ENCODE peak calls at places on chromosomes 11 and 22, in six cellular contexts. F, R, K, D, Y and Z are unnamed samples.
A peak's percentile ranks its signal among the peaks of the same experiment; 100 is the strongest.

GRCh38 chr11:94854770-94855633 is 86.8 kb downstream of the AMOTL1 start:
- DNase-seq in K (peak; percentile 73), D (no peak), F (no peak), Y (no peak), R (no peak), Z (no peak)

GRCh38 chr11:82802710-82803109 is 69.0 kb upstream of the FAM181B start:
- DNase-seq in F (no peak), Y (no peak), K (no peak), R (no peak), D (no peak), Z (no peak)

GRCh38 chr11:128503231-128503991 is 83.9 kb downstream of the ETS1 start:
- DNase-seq in K (no peak), Y (no peak), F (no peak), D (no peak), R (no peak), Z (no peak)

GRCh38 chr11:8649361-8649760 is 33.1 kb downstream of the TRIM66 start:
- DNase-seq in K (no peak), R (no peak), D (no peak), F (no peak), Y (no peak), Z (no peak)

GRCh38 chr11:1502168-1502955 is 15.8 kb upstream of the MOB2 start:
- DNase-seq in R (no peak), F (no peak), K (no peak), Y (no peak), D (no peak), Z (no peak)

GRCh38 chr11:59754494-59754858 is 700 bp upstream of the STX3 start:
- DNase-seq in D (peak; percentile 7), R (no peak), Y (peak; percentile 17), K (no peak), F (no peak), Z (no peak)

GRCh38 chr22:50545522-50546325 is at the start of gene KLHDC7B:
- DNase-seq in R (no peak), Y (no peak), F (no peak), D (no peak), K (no peak), Z (no peak)

GRCh38 chr22:49976439-49977175 is 16.0 kb downstream of the PIM3 start:
- DNase-seq in D (no peak), K (no peak), R (peak; percentile 26), Y (no peak), F (peak; percentile 69), Z (no peak)

GRCh38 chr11:71064183-71064582 is 188.2 kb downstream of the SHANK2 start:
- DNase-seq in R (no peak), D (no peak), Y (no peak), F (no peak), K (no peak), Z (no peak)

GRCh38 chr11:64870176-64870892 is 8.1 kb downstream of the EHD1 start:
- DNase-seq in D (no peak), Y (no peak), K (peak; percentile 67), R (no peak), F (no peak), Z (peak; percentile 81)
- H3K36me3 ChIP-seq in D (no peaks in the 10 kb centered on the region), Y (no peaks in the 10 kb centered on the region), K (peaks cover 49% of the 10 kb centered on the region), R (peaks cover 53% of the 10 kb centered on the region), F (peaks cover 17% of the 10 kb centered on the region), Z (peaks cover 5% of the 10 kb centered on the region)

GRCh38 chr11:85137597-85137996 is 489.5 kb downstream of the DLG2 start:
- DNase-seq in F (no peak), R (no peak), Y (no peak), K (no peak), D (peak; percentile 6), Z (no peak)

GRCh38 chr11:85133636-85134035 is 493.5 kb downstream of the DLG2 start:
- DNase-seq in F (no peak), D (no peak), K (no peak), Y (peak; percentile 11), R (no peak), Z (no peak)

DNA sequence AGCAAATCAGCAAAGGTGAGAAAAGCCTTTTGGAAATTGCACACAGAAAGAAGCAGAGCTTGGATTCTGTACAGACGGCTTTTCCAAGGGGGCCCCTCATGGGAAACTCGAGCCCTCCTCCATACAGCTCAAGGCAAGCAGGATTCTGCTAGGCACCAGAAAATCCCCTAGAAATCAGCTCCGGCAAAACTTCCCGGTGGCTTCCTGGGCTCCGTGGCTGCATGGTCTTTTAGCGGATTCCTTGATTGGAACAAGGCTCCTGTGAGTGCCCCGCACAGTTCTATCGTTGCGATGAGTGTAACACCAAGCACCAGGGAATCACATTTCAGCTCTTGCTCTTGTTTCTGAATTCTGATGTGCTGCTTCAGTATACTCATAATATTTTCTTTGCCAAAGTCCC is 494.3 kb downstream of the DLG2 start:
- DNase-seq in Y (peak; percentile 48), R (no peak), F (no peak), D (no peak), K (no peak), Z (no peak)
- H3K4me3 ChIP-seq in Y (no peak overlapping the region), R (no peak overlapping the region), F (no peak overlapping the region), D (no peak overlapping the region), K (no peak overlapping the region), Z (peak overlapping the region; percentile 1)

GRCh38 chr22:38742176-38742942 is 13.4 kb downstream of the SUN2 start:
- DNase-seq in K (no peak), F (no peak), R (no peak), D (no peak), Y (no peak), Z (no peak)
- TF ChIP-seq POLR2AphosphoS5 in K (no peak), F (no peak), R (no peak), D (no peak), Y (no peak), Z (no peak)

DNA sequence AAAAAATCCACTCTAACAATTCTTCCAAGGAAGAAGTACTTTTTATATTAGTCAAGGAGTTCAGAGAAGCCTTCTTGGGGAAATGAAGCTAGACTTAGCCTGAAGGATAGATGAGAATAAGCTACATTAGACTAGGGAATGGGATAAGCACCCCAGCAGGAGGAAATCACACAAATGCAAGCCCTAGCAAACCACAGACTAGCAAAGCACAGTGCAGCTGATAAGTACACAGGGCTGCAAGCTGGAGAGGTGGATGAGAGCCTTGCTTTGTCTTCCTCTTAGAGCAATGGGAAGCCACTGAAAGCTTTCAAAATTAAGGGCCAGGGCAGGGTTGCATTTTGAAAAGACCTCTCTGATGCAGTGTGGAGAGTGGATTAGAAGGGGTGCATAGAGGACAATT is 946.2 kb downstream of the LRRC4C start:
- DNase-seq in F (no peak), D (no peak), K (no peak), Y (no peak), R (no peak), Z (no peak)
- H3K36me3 ChIP-seq in F (no peaks in the 10 kb centered on the region), D (no peaks in the 10 kb centered on the region), K (no peaks in the 10 kb centered on the region), Y (no peaks in the 10 kb centered on the region), R (no peaks in the 10 kb centered on the region), Z (no peaks in the 10 kb centered on the region)

GRCh38 chr22:16609548-16610261 is 17.1 kb upstream of the CCT8L2 start:
- DNase-seq in Y (peak; percentile 14), K (no peak), F (no peak), R (no peak), D (no peak), Z (no peak)

GRCh38 chr22:16603448-16603768 is 10.8 kb upstream of the CCT8L2 start:
- DNase-seq in K (no peak), R (no peak), D (no peak), Y (no peak), F (no peak), Z (no peak)

DNA sequence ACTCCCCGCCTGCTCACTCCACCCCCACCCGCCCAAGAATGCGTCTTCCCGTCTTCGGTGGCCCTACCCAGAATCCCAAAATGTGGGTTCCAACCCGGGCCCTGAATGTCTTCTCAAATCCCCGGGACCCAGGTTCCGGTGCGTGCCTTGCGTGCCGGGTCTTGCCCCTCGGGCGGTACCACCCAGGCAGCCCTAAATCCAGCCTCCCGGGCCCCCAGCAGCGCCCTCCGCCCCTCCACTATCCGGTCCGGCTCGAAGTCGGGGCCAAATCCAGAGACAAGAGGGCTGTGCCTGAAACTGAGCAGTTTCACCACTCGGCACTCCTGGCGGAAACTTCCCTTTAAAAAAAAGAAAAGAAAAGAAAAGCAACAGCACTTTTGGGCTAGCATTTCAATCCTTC is 16.3 kb upstream of the CCT8L2 start:
- DNase-seq in K (no peak), D (no peak), R (no peak), F (no peak), Y (peak; percentile 17), Z (no peak)
- H3K4me3 ChIP-seq in K (no peak overlapping the region), D (no peak overlapping the region), R (no peak overlapping the region), F (peak overlapping the region; percentile 33), Y (peak overlapping the region; percentile 45), Z (no peak overlapping the region)

GRCh38 chr11:86816251-86816726 is 15.9 kb downstream of the PRSS23 start:
- DNase-seq in D (no peak), R (no peak), Y (no peak), K (no peak), F (no peak), Z (no peak)
- TF ChIP-seq POLR2AphosphoS5 in D (peak; percentile 77), R (no peak), Y (no peak), K (no peak), F (no peak), Z (peak; percentile 96)

GRCh38 chr22:25716637-25717036 is 25.4 kb upstream of the MYO18B start:
- DNase-seq in K (no peak), R (no peak), F (no peak), D (no peak), Y (no peak), Z (no peak)

GRCh38 chr22:25712661-25713400 is 29.2 kb upstream of the MYO18B start:
- DNase-seq in R (no peak), F (no peak), K (no peak), D (no peak), Y (no peak), Z (no peak)

GRCh38 chr22:25711491-25711890 is 30.5 kb upstream of the MYO18B start:
- DNase-seq in F (no peak), Y (no peak), R (no peak), D (no peak), K (no peak), Z (no peak)

GRCh38 chr22:25714739-25715138 is 27.2 kb upstream of the MYO18B start:
- DNase-seq in D (no peak), Y (no peak), K (no peak), F (no peak), R (no peak), Z (no peak)

DNA sequence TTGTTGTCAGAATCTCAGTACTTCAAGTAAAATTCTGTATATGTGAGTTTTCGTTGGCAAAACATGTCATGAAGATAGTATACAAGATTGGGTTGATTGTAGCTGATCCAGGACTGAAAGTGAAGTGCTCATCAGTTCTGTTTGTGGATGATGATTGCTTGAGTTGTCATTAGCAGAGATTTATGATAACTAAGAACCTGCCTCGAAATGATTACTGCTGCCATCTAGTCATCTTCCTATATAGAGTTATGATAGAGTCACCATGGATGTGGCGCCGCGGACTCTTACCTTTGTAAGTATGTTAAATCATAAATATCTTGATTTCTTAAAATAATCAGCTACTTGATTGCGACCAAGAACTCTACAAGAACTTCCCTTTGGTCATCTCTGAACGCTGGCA is 27.9 kb upstream of the MYO18B start:
- DNase-seq in D (no peak), F (no peak), Y (no peak), R (no peak), K (no peak), Z (no peak)
- H3K36me3 ChIP-seq in D (no peaks in the 10 kb centered on the region), F (no peaks in the 10 kb centered on the region), Y (peaks cover 7% of the 10 kb centered on the region), R (peaks cover 14% of the 10 kb centered on the region), K (peaks cover 10% of the 10 kb centered on the region), Z (peaks cover 3% of the 10 kb centered on the region)